ENCODE peak calls at places on chromosomes 7 and 10, in seven cellular contexts. X is stimulated activated CD8-positive, alpha-beta memory T cell treated with anti-CD3 and anti-CD28 coated beads, Interleukin-15, amount 100 ng/mL, for 48 hours; Y is NCI-H2171 treated with DMSO at 0.1 percent for 48 hours; U is hypothalamus; D is AG08395; Z is CD8-positive, alpha-beta memory T cell; F is coronary artery. H is an unnamed sample.

GRCh38 chr10:132140167-132140925 is 46.4 kb upstream of the DPYSL4 start:
- DNase-seq in Y (no peak), D (no peak), F (no peak), Z (no peak), U (no peak), X (no peak), H (no peak)

GRCh38 chr10:100977436-100977835 is 8.1 kb downstream of the SEMA4G start:
- DNase-seq in Z (no peak), U (no peak), F (peak; percentile 38), Y (no peak), X (no peak), D (no peak), H (no peak)

GRCh38 chr10:56805022-56805421 is 444.0 kb upstream of the ZWINT start:
- DNase-seq in D (no peak), F (no peak), Y (no peak), Z (no peak), X (no peak), U (no peak), H (no peak)

GRCh38 chr10:4246881-4247358 is 461.9 kb upstream of the KLF6 start:
- DNase-seq in U (no peak), D (peak; percentile 75), Y (no peak), X (no peak), Z (no peak), F (no peak), H (no peak)

GRCh38 chr7:130673066-130673465 is 4.5 kb upstream of the COPG2 start:
- DNase-seq in Y (no peak), Z (no peak), U (no peak), F (no peak), D (no peak), X (no peak), H (no peak)

GRCh38 chr10:42952358-42952757 is 124.5 kb upstream of the RET start:
- DNase-seq in X (no peak), F (peak; percentile 47), Y (no peak), D (peak; percentile 53), U (no peak), Z (no peak), H (no peak)

GRCh38 chr10:5666324-5667220 is at the start of gene ASB13:
- DNase-seq in D (peak; percentile 78), X (peak; percentile 19), U (peak; percentile 45), F (no peak), Y (peak; percentile 9), Z (peak; percentile 26), H (no peak)

GRCh38 chr10:132836832-132837540 is 51.0 kb upstream of the NKX6-2 start:
- DNase-seq in D (peak; percentile 71), Y (peak; percentile 36), X (peak; percentile 12), F (peak; percentile 49), U (peak; percentile 9), Z (peak; percentile 33), H (peak; percentile 16)

GRCh38 chr7:127885843-127886242 is 145.4 kb downstream of the LRRC4 start:
- DNase-seq in Y (peak; percentile 88), X (no peak), D (peak; percentile 84), F (no peak), Z (no peak), U (no peak), H (no peak)

GRCh38 chr10:32271617-32272016 is 75.3 kb downstream of the EPC1 start:
- DNase-seq in Y (no peak), U (no peak), F (no peak), D (peak; percentile 27), X (no peak), Z (no peak), H (no peak)

GRCh38 chr10:63217120-63217605 is 84.0 kb downstream of the NRBF2 start:
- DNase-seq in D (peak; percentile 35), X (no peak), Y (peak; percentile 49), Z (peak; percentile 58), U (no peak), F (no peak), H (peak; percentile 19)

GRCh38 chr10:44300666-44301649 is 83.9 kb downstream of the CXCL12 start:
- DNase-seq in Z (no peak), U (no peak), F (no peak), X (no peak), D (peak; percentile 97), Y (peak; percentile 70), H (no peak)

GRCh38 chr7:91915401-91916067 is 25.1 kb upstream of the AKAP9 start:
- DNase-seq in X (no peak), F (no peak), Y (no peak), D (peak; percentile 27), Z (no peak), U (no peak), H (no peak)

GRCh38 chr7:110675383-110676103 is 415.4 kb upstream of the LRRN3 start:
- DNase-seq in Z (no peak), X (no peak), Y (no peak), F (no peak), U (no peak), D (no peak), H (no peak)